ENCODE peak calls at places on chromosomes 12 and 14, in five cellular contexts. E is GM23248, R is H9, C is IMR-90, G is fibroblast of lung. T is an unnamed sample. For H3K27me3 and H3K4me1, the result is how much of the 10 kb centered on the place peaks cover.

GRCh38 chr12:7935464-7935772 is 569 bp downstream of the SLC2A3 start:
- DNase-seq in E (peak), R (no peak), C (no peak), G (no peak), T (no peak)

GRCh38 chr12:110537605-110538409 is 35.7 kb downstream of the RAD9B start:
- DNase-seq in E (no peak), R (no peak), C (no peak), G (peak), T (no peak)

GRCh38 chr14:32576088-32576795 is 247.1 kb downstream of the AKAP6 start:
- DNase-seq in E (peak), R (peak), C (peak), G (peak), T (peak)

GRCh38 chr12:59389968-59390576 is 205.8 kb upstream of the SLC16A7 start:
- DNase-seq in E (no peak), R (no peak), C (no peak), G (no peak), T (no peak)

GRCh38 chr14:105075364-105076295 is 10.4 kb upstream of the GPR132 start:
- DNase-seq in E (peak), R (peak), C (peak), G (peak), T (peak)

GRCh38 chr12:76820888-76821482 is 57.1 kb downstream of the ZDHHC17 start:
- DNase-seq in E (peak), R (peak), C (peak), G (peak), T (no peak)

GRCh38 chr12:57966536-57966935 is 25.2 kb downstream of the ATP23 start:
- DNase-seq in E (no peak), R (no peak), C (no peak), G (no peak), T (no peak)

GRCh38 chr12:58695263-58695662 is 225.0 kb downstream of the LRIG3 start:
- DNase-seq in E (no peak), R (no peak), C (no peak), G (no peak), T (no peak)

GRCh38 chr14:103696466-103697071 is 18.7 kb downstream of the XRCC3 start:
- DNase-seq in E (peak), R (no peak), C (peak), G (peak), T (peak)

GRCh38 chr12:64273527-64274403 is 51.7 kb upstream of the KICS2 start:
- DNase-seq in E (peak), R (peak), C (no peak), G (no peak), T (peak)

GRCh38 chr12:114670257-114670955 is 13.6 kb downstream of the TBX3 start:
- DNase-seq in E (peak), R (no peak), C (no peak), G (no peak), T (peak)

GRCh38 chr14:26204954-26205479 is 392.8 kb downstream of the NOVA1 start:
- DNase-seq in E (peak), R (peak), C (no peak), G (peak), T (no peak)

GRCh38 chr12:1761857-1762256 is 58.5 kb upstream of the LRTM2 start:
- DNase-seq in E (no peak), R (no peak), C (no peak), G (no peak), T (no peak)

DNA sequence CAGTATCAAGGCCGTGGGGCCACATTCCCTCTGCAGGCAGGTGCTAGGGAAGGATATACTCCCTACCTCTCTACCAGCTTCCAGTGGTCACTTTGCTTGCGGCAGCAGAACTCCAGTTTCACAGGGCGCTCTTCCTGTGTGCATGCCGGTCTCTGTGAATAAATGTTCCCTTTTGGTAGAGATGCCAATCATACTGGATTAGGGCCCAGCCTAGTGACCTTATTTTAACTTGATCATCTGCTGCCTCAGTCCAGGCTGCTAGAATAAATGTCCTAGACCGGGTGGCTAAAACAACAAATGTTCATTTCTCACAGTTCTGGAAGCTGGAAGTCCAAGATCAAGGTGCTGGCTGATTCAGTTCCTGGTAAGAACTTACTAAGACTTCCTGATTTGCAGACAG is 198.8 kb upstream of the TMEM132C start:
- DNase-seq in E (no peak), R (no peak), C (no peak), G (no peak), T (no peak)
- H3K27me3 ChIP-seq in E (under half), R (under half), C (under half), G (under half), T (under half)

GRCh38 chr14:50045837-50046236 is 70.5 kb downstream of the VCPKMT start:
- DNase-seq in E (no peak), R (no peak), C (no peak), G (no peak), T (no peak)

GRCh38 chr14:50049703-50050102 is 66.7 kb downstream of the VCPKMT start:
- DNase-seq in E (no peak), R (no peak), C (no peak), G (no peak), T (no peak)

GRCh38 chr14:50050171-50050570 is 66.2 kb downstream of the VCPKMT start:
- DNase-seq in E (no peak), R (no peak), C (no peak), G (no peak), T (no peak)

GRCh38 chr14:50045039-50045711 is 71.2 kb downstream of the VCPKMT start:
- DNase-seq in E (peak), R (no peak), C (peak), G (peak), T (peak)

DNA sequence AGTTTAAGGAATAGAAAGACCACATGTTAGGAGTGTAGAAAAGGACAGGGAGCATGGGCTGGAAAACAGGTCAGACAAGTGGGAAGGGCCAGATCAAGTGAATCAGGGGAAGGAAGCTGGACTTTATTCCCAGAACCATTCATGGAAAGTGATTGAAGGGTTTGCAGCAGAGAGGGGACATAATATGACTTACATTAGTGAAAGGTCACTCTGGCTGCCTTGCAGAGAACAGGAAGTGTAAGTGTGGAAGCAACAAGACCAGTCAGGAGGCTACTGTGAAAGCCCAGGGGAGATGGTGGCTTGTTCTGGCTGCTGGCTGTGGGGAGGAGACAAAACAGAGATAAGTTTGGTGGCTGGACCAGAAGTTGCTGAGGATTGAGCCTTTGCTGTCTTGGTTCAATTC is 69.1 kb downstream of the VCPKMT start:
- DNase-seq in E (no peak), R (no peak), C (no peak), G (no peak), T (no peak)
- H2AFZ ChIP-seq in E (no peak), R (no peak), C (peak), G (no peak), T (peak)

GRCh38 chr12:121989951-121990647 is 31.6 kb upstream of the BCL7A start:
- DNase-seq in E (no peak), R (no peak), C (no peak), G (no peak), T (no peak)

GRCh38 chr12:121982950-121983349 is 38.7 kb upstream of the BCL7A start:
- DNase-seq in E (no peak), R (no peak), C (no peak), G (no peak), T (no peak)

GRCh38 chr12:121983546-121984205 is 38.0 kb upstream of the BCL7A start:
- DNase-seq in E (no peak), R (no peak), C (no peak), G (no peak), T (no peak)

GRCh38 chr12:121989266-121989950 is 32.3 kb upstream of the BCL7A start:
- DNase-seq in E (no peak), R (no peak), C (no peak), G (no peak), T (no peak)

GRCh38 chr12:121986494-121987245 is 35.0 kb upstream of the BCL7A start:
- DNase-seq in E (no peak), R (no peak), C (no peak), G (no peak), T (no peak)
- H3K4me1 ChIP-seq in E (under half), R (under half), C (under half), G (under half), T (under half)

GRCh38 chr12:42483534-42483857 is 106.0 kb downstream of the PRICKLE1 start:
- DNase-seq in E (peak), R (no peak), C (peak), G (peak), T (peak)
- H3K27me3 ChIP-seq in E (under half), R (under half), C (under half), G (under half), T (under half)